ENCODE peak calls at places on chromosomes 12 and 14, in nine cellular contexts. One of them, this sample, is unnamed.

GRCh38 chr12:132687211-132688164 is at the start of the genes POLE and PXMP2:
- DNase-seq in Peyer's patch: peak; percentile 94
- DNase-seq in right lobe of liver: peak; percentile 96
- DNase-seq in stomach: peak; percentile 98
- DNase-seq in body of pancreas: peak; percentile 97
- DNase-seq in vagina: no peak
- DNase-seq in HCT116: peak; percentile 87
- DNase-seq in heart left ventricle: peak; percentile 97
- DNase-seq in IMR-90: peak; percentile 91
- DNase-seq in this sample: peak; percentile 74

GRCh38 chr12:46585854-46586621 is 213.5 kb upstream of the SLC38A2 start:
- DNase-seq in Peyer's patch: peak; percentile 68
- DNase-seq in right lobe of liver: peak; percentile 44
- DNase-seq in stomach: peak; percentile 72
- DNase-seq in body of pancreas: peak; percentile 78
- DNase-seq in vagina: no peak
- DNase-seq in HCT116: peak; percentile 16
- DNase-seq in heart left ventricle: no peak
- DNase-seq in IMR-90: peak; percentile 92
- DNase-seq in this sample: no peak

GRCh38 chr12:77494306-77494705 is 336.4 kb upstream of the NAV3 start:
- DNase-seq in Peyer's patch: no peak
- DNase-seq in right lobe of liver: no peak
- DNase-seq in stomach: no peak
- DNase-seq in body of pancreas: no peak
- DNase-seq in vagina: no peak
- DNase-seq in HCT116: no peak
- DNase-seq in heart left ventricle: no peak
- DNase-seq in IMR-90: no peak
- DNase-seq in this sample: no peak

GRCh38 chr14:50605776-50606175 is 45.8 kb downstream of the ATL1 start:
- DNase-seq in Peyer's patch: no peak
- DNase-seq in right lobe of liver: no peak
- DNase-seq in stomach: no peak
- DNase-seq in body of pancreas: no peak
- DNase-seq in vagina: no peak
- DNase-seq in HCT116: no peak
- DNase-seq in heart left ventricle: no peak
- DNase-seq in IMR-90: peak; percentile 39
- DNase-seq in this sample: no peak

GRCh38 chr12:114682920-114683708 is 861 bp downstream of the TBX3 start:
- DNase-seq in Peyer's patch: no peak
- DNase-seq in right lobe of liver: no peak
- DNase-seq in stomach: peak; percentile 46
- DNase-seq in body of pancreas: no peak
- DNase-seq in vagina: no peak
- DNase-seq in HCT116: no peak
- DNase-seq in heart left ventricle: peak; percentile 43
- DNase-seq in IMR-90: no peak
- DNase-seq in this sample: no peak

GRCh38 chr14:90522585-90523191 is 125.9 kb downstream of the CALM1 start:
- DNase-seq in Peyer's patch: no peak
- DNase-seq in right lobe of liver: no peak
- DNase-seq in stomach: peak; percentile 67
- DNase-seq in body of pancreas: peak; percentile 54
- DNase-seq in vagina: no peak
- DNase-seq in HCT116: no peak
- DNase-seq in heart left ventricle: peak; percentile 78
- DNase-seq in IMR-90: no peak
- DNase-seq in this sample: no peak

GRCh38 chr12:54421873-54422250 is 2.8 kb upstream of the ITGA5 start:
- DNase-seq in Peyer's patch: no peak
- DNase-seq in right lobe of liver: no peak
- DNase-seq in stomach: no peak
- DNase-seq in body of pancreas: no peak
- DNase-seq in vagina: no peak
- DNase-seq in HCT116: no peak
- DNase-seq in heart left ventricle: no peak
- DNase-seq in IMR-90: no peak
- DNase-seq in this sample: no peak

GRCh38 chr12:106123551-106123991 is 15.2 kb downstream of the NUAK1 start:
- DNase-seq in Peyer's patch: no peak
- DNase-seq in right lobe of liver: no peak
- DNase-seq in stomach: no peak
- DNase-seq in body of pancreas: peak; percentile 46
- DNase-seq in vagina: no peak
- DNase-seq in HCT116: no peak
- DNase-seq in heart left ventricle: peak; percentile 79
- DNase-seq in IMR-90: no peak
- DNase-seq in this sample: no peak

GRCh38 chr14:31024577-31025334 is 693 bp upstream of the AP4S1 start:
- DNase-seq in Peyer's patch: no peak
- DNase-seq in right lobe of liver: no peak
- DNase-seq in stomach: no peak
- DNase-seq in body of pancreas: no peak
- DNase-seq in vagina: no peak
- DNase-seq in HCT116: no peak
- DNase-seq in heart left ventricle: no peak
- DNase-seq in IMR-90: peak; percentile 41
- DNase-seq in this sample: no peak

GRCh38 chr14:31027847-31028246 is 1.7 kb upstream of the STRN3 start:
- DNase-seq in Peyer's patch: no peak
- DNase-seq in right lobe of liver: no peak
- DNase-seq in stomach: no peak
- DNase-seq in body of pancreas: no peak
- DNase-seq in vagina: no peak
- DNase-seq in HCT116: no peak
- DNase-seq in heart left ventricle: no peak
- DNase-seq in IMR-90: no peak
- DNase-seq in this sample: no peak

GRCh38 chr14:31026076-31026394 is at the start of gene STRN3:
- DNase-seq in Peyer's patch: no peak
- DNase-seq in right lobe of liver: no peak
- DNase-seq in stomach: no peak
- DNase-seq in body of pancreas: no peak
- DNase-seq in vagina: no peak
- DNase-seq in HCT116: no peak
- DNase-seq in heart left ventricle: no peak
- DNase-seq in IMR-90: no peak
- DNase-seq in this sample: no peak

GRCh38 chr14:31025335-31026075 is at the start of gene AP4S1:
- DNase-seq in Peyer's patch: peak; percentile 50
- DNase-seq in right lobe of liver: peak; percentile 71
- DNase-seq in stomach: peak; percentile 36
- DNase-seq in body of pancreas: peak; percentile 46
- DNase-seq in vagina: no peak
- DNase-seq in HCT116: no peak
- DNase-seq in heart left ventricle: peak; percentile 53
- DNase-seq in IMR-90: no peak
- DNase-seq in this sample: no peak

DNA sequence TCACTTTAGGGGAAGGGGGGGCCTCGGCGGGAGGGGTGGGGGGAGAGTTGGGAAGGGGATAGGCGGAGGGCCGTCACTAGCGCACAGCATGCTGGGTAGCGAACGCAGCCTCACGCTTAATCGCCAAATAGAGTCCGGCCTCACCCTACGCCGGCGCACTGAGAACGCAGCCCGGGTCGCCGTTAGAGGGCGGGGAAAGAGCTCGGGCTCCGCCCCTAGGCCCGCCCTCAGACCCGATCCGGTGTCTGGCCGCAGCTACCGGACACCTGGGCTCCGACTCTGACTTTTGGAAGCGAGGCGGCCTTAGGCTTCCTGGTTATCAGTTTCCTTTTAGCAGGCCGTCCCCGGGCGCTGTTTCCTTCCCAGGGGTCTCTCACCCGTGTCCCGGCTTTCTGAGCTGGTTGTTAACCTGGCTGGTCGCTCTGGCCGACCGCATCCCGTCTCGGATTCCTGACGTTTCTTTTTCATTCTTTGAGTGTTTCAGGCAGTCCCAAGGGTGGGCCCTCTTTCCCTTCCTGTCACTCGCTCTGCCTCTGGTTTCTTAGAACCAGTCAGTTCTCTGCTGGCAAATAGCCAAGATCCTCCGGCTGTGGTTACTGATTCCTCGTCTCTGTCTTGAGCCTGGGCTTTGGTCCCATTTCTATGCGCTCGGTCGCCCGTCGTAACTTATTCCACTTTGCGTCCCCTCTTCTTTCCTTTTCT is 367 bp upstream of the STRN3 start:
- DNase-seq in Peyer's patch: peak; percentile 93
- DNase-seq in right lobe of liver: peak; percentile 98
- DNase-seq in stomach: peak; percentile 97
- DNase-seq in body of pancreas: peak; percentile 97
- DNase-seq in vagina: peak; percentile 97
- DNase-seq in HCT116: peak; percentile 92
- DNase-seq in heart left ventricle: peak; percentile 97
- DNase-seq in IMR-90: peak; percentile 97
- DNase-seq in this sample: peak; percentile 72
- TF ChIP-seq POLR2A in Peyer's patch: peak; percentile 73
- TF ChIP-seq POLR2A in right lobe of liver: peak; percentile 94
- TF ChIP-seq POLR2A in stomach: peak; percentile 21
- TF ChIP-seq POLR2A in body of pancreas: peak; percentile 90
- TF ChIP-seq POLR2A in vagina: peak; percentile 49
- TF ChIP-seq POLR2A in HCT116: peak; percentile 22
- TF ChIP-seq POLR2A in heart left ventricle: peak; percentile 59
- TF ChIP-seq POLR2A in IMR-90: peak; percentile 67
- TF ChIP-seq POLR2A in this sample: peak; percentile 43

GRCh38 chr12:110600254-110600653 is 13.7 kb upstream of the TCTN1 start:
- DNase-seq in Peyer's patch: no peak
- DNase-seq in right lobe of liver: no peak
- DNase-seq in stomach: no peak
- DNase-seq in body of pancreas: no peak
- DNase-seq in vagina: no peak
- DNase-seq in HCT116: peak; percentile 55
- DNase-seq in heart left ventricle: no peak
- DNase-seq in IMR-90: peak; percentile 72
- DNase-seq in this sample: no peak
- H3K4me3 ChIP-seq in Peyer's patch: no peak overlapping the region
- H3K4me3 ChIP-seq in right lobe of liver: no peak overlapping the region
- H3K4me3 ChIP-seq in stomach: no peak overlapping the region
- H3K4me3 ChIP-seq in body of pancreas: no peak overlapping the region
- H3K4me3 ChIP-seq in vagina: no peak overlapping the region
- H3K4me3 ChIP-seq in HCT116: no peak overlapping the region
- H3K4me3 ChIP-seq in heart left ventricle: no peak overlapping the region
- H3K4me3 ChIP-seq in IMR-90: no peak overlapping the region
- H3K4me3 ChIP-seq in this sample: no peak overlapping the region

GRCh38 chr12:25197608-25198007 is 2.6 kb downstream of the ETFRF1 start:
- DNase-seq in Peyer's patch: no peak
- DNase-seq in right lobe of liver: no peak
- DNase-seq in stomach: no peak
- DNase-seq in body of pancreas: no peak
- DNase-seq in vagina: no peak
- DNase-seq in HCT116: no peak
- DNase-seq in heart left ventricle: no peak
- DNase-seq in IMR-90: no peak
- DNase-seq in this sample: no peak

GRCh38 chr12:25200703-25201102 is 5.7 kb downstream of the ETFRF1 start:
- DNase-seq in Peyer's patch: no peak
- DNase-seq in right lobe of liver: no peak
- DNase-seq in stomach: no peak
- DNase-seq in body of pancreas: no peak
- DNase-seq in vagina: no peak
- DNase-seq in HCT116: no peak
- DNase-seq in heart left ventricle: no peak
- DNase-seq in IMR-90: peak; percentile 77
- DNase-seq in this sample: no peak

GRCh38 chr12:25194722-25195055 is 271 bp downstream of the DNAI7 start:
- DNase-seq in Peyer's patch: no peak
- DNase-seq in right lobe of liver: no peak
- DNase-seq in stomach: no peak
- DNase-seq in body of pancreas: no peak
- DNase-seq in vagina: no peak
- DNase-seq in HCT116: no peak
- DNase-seq in heart left ventricle: no peak
- DNase-seq in IMR-90: no peak
- DNase-seq in this sample: no peak

GRCh38 chr12:25194211-25194610 is 749 bp downstream of the DNAI7 start:
- DNase-seq in Peyer's patch: no peak
- DNase-seq in right lobe of liver: no peak
- DNase-seq in stomach: no peak
- DNase-seq in body of pancreas: no peak
- DNase-seq in vagina: no peak
- DNase-seq in HCT116: no peak
- DNase-seq in heart left ventricle: no peak
- DNase-seq in IMR-90: no peak
- DNase-seq in this sample: no peak

DNA sequence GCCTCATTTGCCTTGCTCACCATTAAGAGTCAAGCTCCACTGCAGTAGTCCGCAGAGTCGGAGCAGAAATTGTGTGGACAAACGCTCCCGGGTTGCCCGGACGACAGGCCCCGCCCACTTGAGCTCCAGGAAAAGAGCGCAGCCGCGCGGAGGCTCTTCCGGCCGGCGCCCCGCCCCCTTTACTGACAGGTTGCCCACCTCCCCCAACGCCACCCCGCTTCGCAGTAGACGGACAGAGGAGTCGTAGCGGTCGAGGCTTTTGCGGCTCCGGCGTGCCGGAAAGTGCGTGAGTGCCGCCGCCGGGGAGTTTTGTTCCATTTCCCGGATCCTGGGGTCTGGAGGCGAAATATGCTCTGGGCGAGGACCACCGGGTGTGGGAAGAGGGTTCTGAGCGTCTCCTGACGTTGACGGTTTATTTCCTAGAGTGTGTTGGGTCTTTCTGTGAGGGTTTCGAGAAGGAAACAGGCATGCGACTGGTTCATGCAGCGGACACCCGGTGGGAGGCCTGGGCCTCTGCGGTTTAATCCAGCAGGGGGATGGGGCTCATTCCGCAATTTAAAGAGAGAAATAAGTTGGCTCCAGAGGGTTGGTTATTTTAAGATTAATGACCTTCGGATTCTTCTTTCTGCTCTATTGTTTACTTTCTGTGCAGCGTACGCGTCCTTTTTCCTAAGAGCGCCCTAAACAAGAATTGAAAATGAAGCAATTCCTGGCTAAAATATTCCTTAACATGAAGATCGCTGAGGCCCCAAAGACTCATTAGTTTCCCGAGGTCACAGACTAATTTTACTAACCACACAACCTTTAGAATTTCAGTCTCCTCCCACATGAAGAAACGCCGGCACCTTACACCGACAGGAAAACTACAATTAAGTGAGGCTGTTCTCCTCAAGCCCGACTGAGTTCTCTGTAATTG is at the start of the genes DNAI7 and ETFRF1:
- DNase-seq in Peyer's patch: peak; percentile 99
- DNase-seq in right lobe of liver: peak; percentile 98
- DNase-seq in stomach: peak; percentile 99
- DNase-seq in body of pancreas: peak; percentile 99
- DNase-seq in vagina: no peak
- DNase-seq in HCT116: peak; percentile 86
- DNase-seq in heart left ventricle: peak; percentile 98
- DNase-seq in IMR-90: peak; percentile 92
- DNase-seq in this sample: peak; percentile 60
- TF ChIP-seq POLR2A in Peyer's patch: peak; percentile 29
- TF ChIP-seq POLR2A in right lobe of liver: peak; percentile 93
- TF ChIP-seq POLR2A in stomach: peak; percentile 91
- TF ChIP-seq POLR2A in body of pancreas: peak; percentile 89
- TF ChIP-seq POLR2A in vagina: peak; percentile 64
- TF ChIP-seq POLR2A in HCT116: peak; percentile 62
- TF ChIP-seq POLR2A in heart left ventricle: peak; percentile 92
- TF ChIP-seq POLR2A in IMR-90: peak; percentile 96
- TF ChIP-seq POLR2A in this sample: peak; percentile 64

DNA sequence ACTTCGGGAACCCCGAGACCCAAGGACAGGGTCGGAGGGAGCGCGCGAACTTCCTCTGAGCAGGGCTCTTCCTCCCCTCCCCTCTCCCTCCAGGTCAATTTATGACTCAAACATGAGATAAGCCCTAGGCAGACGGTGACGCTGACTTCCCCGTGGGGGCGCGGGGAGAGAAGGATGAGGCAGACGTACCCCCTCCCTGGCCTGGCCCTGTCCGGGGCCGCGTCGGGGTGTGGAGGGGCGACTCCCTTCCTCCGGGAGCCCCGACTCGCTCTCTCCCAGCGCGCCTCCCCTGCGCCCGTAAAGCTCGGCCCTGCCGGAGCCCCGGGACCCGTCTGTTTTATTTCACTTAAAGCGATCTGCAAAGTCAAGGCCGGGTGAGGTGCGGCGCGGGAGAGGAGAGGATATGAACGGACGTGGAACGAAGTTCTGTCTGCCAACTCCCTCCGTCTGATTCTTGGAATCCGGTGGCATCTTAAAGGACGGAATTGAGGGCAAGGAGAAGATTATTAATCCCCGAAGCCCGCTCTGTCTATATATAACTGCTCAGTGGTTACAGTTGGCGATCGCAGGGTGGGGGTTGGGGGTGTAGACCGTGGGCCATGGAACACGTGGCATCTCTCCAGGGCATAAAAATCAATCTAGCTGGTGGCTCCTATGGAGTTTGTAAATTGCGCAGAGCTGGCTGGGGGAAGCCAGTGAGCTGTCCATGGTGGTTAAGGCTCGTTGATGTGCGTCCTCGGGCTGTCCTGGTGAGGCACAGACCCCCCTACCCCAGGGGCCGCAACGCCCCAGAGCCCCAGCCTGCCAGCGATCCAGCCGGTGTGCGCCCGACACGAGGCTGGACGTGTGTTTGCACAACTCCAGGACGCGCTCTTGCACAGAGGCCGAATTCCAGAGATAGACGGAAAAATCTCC is 2.9 kb upstream of the PTHLH start:
- DNase-seq in Peyer's patch: no peak
- DNase-seq in right lobe of liver: peak; percentile 54
- DNase-seq in stomach: no peak
- DNase-seq in body of pancreas: peak; percentile 49
- DNase-seq in vagina: no peak
- DNase-seq in HCT116: no peak
- DNase-seq in heart left ventricle: no peak
- DNase-seq in IMR-90: peak; percentile 72
- DNase-seq in this sample: no peak
- H3K4me3 ChIP-seq in Peyer's patch: peak overlapping the region; percentile 22
- H3K4me3 ChIP-seq in right lobe of liver: no peak overlapping the region
- H3K4me3 ChIP-seq in stomach: peak overlapping the region; percentile 55
- H3K4me3 ChIP-seq in body of pancreas: peak overlapping the region; percentile 5
- H3K4me3 ChIP-seq in vagina: peak overlapping the region; percentile 40
- H3K4me3 ChIP-seq in HCT116: no peak overlapping the region
- H3K4me3 ChIP-seq in heart left ventricle: peak overlapping the region; percentile 40
- H3K4me3 ChIP-seq in IMR-90: peak overlapping the region; percentile 28
- H3K4me3 ChIP-seq in this sample: peak overlapping the region; percentile 59

This sample was measured in esophagus squamous epithelium.